ENCODE peak calls at places on chromosomes 3 and 15, in nine cellular contexts. N, C, T, D, K, H, O, A and B are unnamed samples. For H3K4me1, the result is how much of the 10 kb centered on the place peaks cover.

GRCh38 chr3:171895890-171896289 is 52.7 kb downstream of the TMEM212 start:
- DNase-seq in O (no peak), K (no peak), D (no peak), H (no peak), T (no peak), C (no peak), N (no peak), A (no peak), B (no peak)

GRCh38 chr15:85021409-85021808 is 39.8 kb downstream of the PDE8A start:
- DNase-seq in D (no peak), N (no peak), O (no peak), K (no peak), C (no peak), A (no peak), H (no peak), T (no peak), B (no peak)

GRCh38 chr3:37833790-37834189 is 27.9 kb upstream of the CTDSPL start:
- DNase-seq in O (no peak), K (no peak), T (no peak), N (no peak), H (peak), A (peak), C (no peak), D (no peak), B (no peak)

GRCh38 chr15:70243686-70244540 is 146.2 kb upstream of the TLE3 start:
- DNase-seq in O (no peak), C (no peak), K (no peak), T (no peak), D (no peak), N (no peak), A (no peak), H (no peak), B (no peak)

GRCh38 chr3:111910806-111911205 is 51.7 kb downstream of the PHLDB2 start:
- DNase-seq in D (no peak), O (no peak), H (no peak), A (no peak), T (no peak), N (no peak), K (no peak), C (no peak), B (no peak)

GRCh38 chr3:43951813-43952212 is 261.1 kb downstream of the ABHD5 start:
- DNase-seq in O (no peak), T (no peak), K (no peak), C (no peak), H (no peak), A (no peak), N (no peak), D (no peak), B (no peak)

GRCh38 chr15:76340802-76341365 is 4.3 kb downstream of the ISL2 start:
- DNase-seq in C (no peak), K (peak), H (no peak), O (peak), T (no peak), A (no peak), D (no peak), N (no peak), B (no peak)

GRCh38 chr15:58666957-58667356 is 82.5 kb downstream of the ADAM10 start:
- DNase-seq in K (no peak), C (no peak), A (no peak), H (peak), O (no peak), D (no peak), T (no peak), N (no peak), B (no peak)

GRCh38 chr3:112627419-112627818 is 13.5 kb downstream of the CCDC80 start:
- DNase-seq in N (no peak), T (no peak), K (no peak), D (peak), C (no peak), A (no peak), O (no peak), H (no peak), B (peak)

GRCh38 chr3:190504354-190505125 is 9.3 kb upstream of the IL1RAP start:
- DNase-seq in A (no peak), N (no peak), D (no peak), C (no peak), H (no peak), O (no peak), K (no peak), T (no peak), B (no peak)

GRCh38 chr3:9503283-9503682 is 50.3 kb downstream of the LHFPL4 start:
- DNase-seq in N (peak), O (peak), T (peak), A (peak), C (peak), K (peak), H (peak), D (peak), B (peak)

GRCh38 chr3:3200632-3201212 is 21.2 kb upstream of the CRBN start:
- DNase-seq in D (no peak), H (peak), O (no peak), A (peak), N (peak), C (no peak), K (peak), T (no peak), B (no peak)

GRCh38 chr15:35309886-35310285 is 224.8 kb upstream of the NANOGP8 start:
- DNase-seq in C (no peak), H (no peak), N (no peak), A (no peak), T (no peak), O (no peak), D (no peak), K (no peak), B (no peak)

GRCh38 chr3:32881624-32882023 is 63.8 kb downstream of the TRIM71 start:
- DNase-seq in H (no peak), O (no peak), D (no peak), C (no peak), K (no peak), N (no peak), A (no peak), T (no peak), B (no peak)

GRCh38 chr3:8622873-8623725 is 21.5 kb downstream of the SSUH2 start:
- DNase-seq in K (peak), O (no peak), H (peak), A (peak), C (peak), D (peak), T (no peak), N (peak), B (peak)

GRCh38 chr15:69718445-69718844 is 265.8 kb downstream of the RPLP1 start:
- DNase-seq in N (no peak), C (no peak), O (no peak), T (no peak), K (no peak), H (no peak), D (no peak), A (no peak), B (no peak)

GRCh38 chr3:11335056-11335608 is 62.9 kb downstream of the ATG7 start:
- DNase-seq in O (peak), T (no peak), A (no peak), C (no peak), D (no peak), K (no peak), N (no peak), H (peak), B (no peak)

GRCh38 chr3:64896173-64896925 is 208.5 kb upstream of the ADAMTS9 start:
- DNase-seq in H (no peak), C (no peak), N (no peak), T (no peak), A (no peak), K (no peak), O (no peak), D (no peak), B (no peak)

GRCh38 chr3:64902117-64902516 is 214.3 kb upstream of the ADAMTS9 start:
- DNase-seq in O (no peak), T (no peak), D (no peak), K (no peak), N (no peak), H (no peak), A (no peak), C (no peak), B (no peak)

GRCh38 chr3:64900916-64901903 is 213.4 kb upstream of the ADAMTS9 start:
- DNase-seq in T (no peak), H (no peak), K (no peak), O (no peak), N (no peak), A (peak), C (no peak), D (no peak), B (no peak)

GRCh38 chr3:64900220-64900619 is 212.4 kb upstream of the ADAMTS9 start:
- DNase-seq in K (no peak), D (no peak), C (no peak), O (no peak), T (no peak), A (peak), H (no peak), N (no peak), B (peak)

DNA sequence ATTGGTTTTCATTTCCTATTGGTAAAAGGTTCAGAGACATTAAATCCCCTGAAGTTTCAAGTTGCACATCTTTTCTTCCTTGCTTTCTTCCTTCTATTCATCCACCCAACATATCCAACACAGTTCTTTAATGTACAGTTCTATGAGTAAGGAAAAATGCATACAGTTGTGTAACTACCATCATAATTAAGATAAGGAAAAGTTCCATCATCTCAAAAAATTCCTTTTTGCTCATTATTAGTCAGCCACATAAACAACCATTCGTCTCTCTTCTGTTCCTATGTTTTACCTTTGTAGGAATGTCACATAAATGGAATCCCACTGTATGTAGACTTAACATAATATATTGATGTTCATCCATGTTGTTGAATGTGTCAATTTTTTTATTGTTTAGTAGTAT is 211.1 kb upstream of the ADAMTS9 start:
- DNase-seq in T (no peak), H (no peak), A (no peak), O (no peak), D (no peak), C (no peak), N (no peak), K (no peak), B (no peak)
- H3K4me1 ChIP-seq in T (under half), H (under half), A (under half), O (under half), D (under half), C (under half), N (under half), K (under half), B (half or more)

DNA sequence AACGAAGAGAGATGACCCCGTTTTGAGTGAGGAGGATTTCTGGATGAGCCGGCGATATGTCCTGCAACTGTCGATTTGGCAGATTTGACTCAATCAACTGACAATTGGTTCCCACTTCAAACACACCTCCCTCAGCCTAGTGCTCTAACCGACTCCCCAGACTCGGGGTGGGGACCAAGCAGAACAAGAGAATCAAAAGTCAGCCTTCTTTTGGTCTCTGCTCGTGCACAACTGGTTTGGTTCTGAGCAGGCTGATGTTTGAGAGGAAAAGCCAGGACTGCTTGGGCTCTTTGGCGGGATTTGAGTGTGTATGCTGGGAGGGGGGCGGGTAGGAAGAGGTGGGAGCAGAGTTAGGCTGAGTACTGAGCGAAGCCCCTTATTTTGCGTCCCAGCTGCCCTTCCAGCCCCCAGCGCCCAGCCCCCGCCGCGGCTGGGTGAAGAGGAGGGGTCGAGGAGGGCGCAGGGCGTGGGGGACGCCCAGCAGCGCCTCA is 153.4 kb upstream of the GOLIM4 start:
- DNase-seq in D (no peak), O (no peak), H (peak), A (no peak), N (no peak), T (no peak), C (no peak), K (peak), B (no peak)
- H3K27ac ChIP-seq in D (no peak), O (no peak), H (peak), A (no peak), N (peak), T (peak), C (no peak), K (no peak), B (peak)

DNA sequence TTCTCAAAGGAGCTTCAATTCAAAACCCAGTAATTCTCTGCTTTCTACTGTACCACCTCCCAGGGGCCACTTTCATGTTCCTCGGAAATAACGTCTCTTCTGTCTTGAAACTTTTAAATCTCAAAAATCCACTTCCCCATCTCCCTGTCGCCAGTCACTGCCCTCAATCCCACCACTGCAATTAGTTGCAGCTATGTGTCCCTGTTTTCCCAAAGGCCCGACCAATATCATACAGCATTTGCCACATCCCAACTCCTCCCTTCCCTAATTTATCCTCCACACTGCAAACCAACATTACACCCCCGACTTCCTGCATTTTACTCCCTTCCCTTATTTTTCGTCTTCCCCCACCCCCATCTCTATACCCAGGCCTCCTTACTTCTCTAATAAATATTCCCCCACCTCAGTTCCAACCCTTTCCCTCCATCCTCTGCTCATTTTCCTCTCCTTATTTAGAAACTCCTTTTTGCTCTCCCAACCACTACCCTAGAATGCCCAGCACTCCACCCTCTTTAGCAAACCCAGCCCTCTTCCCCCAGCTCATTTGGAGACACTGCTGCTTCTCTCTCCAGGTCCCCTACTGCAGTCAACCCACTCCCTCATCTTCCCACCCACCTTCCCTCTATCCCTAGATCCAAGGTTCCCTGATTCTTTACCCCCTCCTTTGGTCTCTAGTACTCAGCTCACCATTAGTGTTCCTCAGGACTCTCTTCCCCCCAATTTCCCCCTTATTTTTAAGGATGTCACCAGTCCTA is 1.1 kb downstream of the NPTN start:
- DNase-seq in D (no peak), A (peak), N (no peak), K (no peak), T (peak), C (no peak), O (no peak), H (peak), B (no peak)
- H3K4me1 ChIP-seq in D (half or more), A (under half), N (half or more), K (under half), T (under half), C (under half), O (under half), H (half or more), B (half or more)

DNA sequence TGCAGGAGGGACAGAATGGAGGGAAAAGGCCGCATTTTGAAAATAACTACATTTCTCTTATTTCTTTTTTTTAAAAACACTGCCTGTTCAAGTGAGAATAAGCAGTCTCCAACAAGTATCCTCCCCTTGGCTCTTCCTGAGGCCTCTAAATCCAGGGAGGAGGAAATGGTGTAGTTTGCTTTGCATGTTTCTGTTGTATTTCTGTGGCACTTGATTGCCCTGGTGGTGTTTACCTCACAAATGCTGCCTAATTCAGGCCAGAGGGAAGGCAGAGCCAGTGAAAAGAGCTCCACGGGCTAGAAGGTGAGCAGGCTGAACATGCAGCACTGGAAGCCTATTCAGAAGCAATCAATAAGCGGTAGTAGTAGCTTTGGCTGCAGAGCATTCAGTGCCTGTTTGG is 149.3 kb upstream of the ATP11B start:
- DNase-seq in N (no peak), T (no peak), K (no peak), D (no peak), H (no peak), C (no peak), O (no peak), A (no peak), B (no peak)
- H3K27ac ChIP-seq in N (no peak), T (no peak), K (no peak), D (no peak), H (no peak), C (no peak), O (no peak), A (no peak), B (no peak)

DNA sequence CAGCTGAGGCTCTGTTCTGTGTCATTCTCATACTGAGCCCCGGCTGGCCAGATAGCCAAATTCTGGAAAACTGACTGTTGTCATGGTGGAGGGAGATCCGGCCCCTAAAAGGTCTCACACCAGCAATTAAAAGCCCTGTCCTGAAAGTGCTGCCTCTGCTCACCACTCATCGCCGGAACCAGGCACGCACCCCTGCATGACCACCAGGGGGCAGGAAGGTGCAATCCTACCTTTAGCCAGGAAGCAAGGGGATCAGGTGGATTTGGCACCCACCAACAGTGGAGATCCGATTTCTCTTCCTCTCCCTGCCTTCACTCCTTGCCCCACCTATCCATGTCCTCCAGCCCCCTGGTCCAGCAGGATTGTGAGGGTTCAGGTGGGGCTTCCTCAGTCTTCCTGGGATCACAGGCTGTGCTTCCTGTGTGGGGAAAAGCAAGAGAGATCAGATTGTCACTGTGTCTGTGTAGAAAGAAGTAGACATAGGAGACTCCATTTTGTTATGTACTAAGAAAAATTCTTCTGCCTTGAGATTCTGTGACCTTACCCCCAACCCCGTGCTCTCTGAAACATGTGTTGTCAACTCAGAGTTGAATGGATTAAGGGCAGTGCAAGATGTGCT is 16.1 kb upstream of the CACNA2D2 start:
- DNase-seq in K (peak), D (peak), N (peak), C (peak), H (peak), T (peak), A (peak), O (peak), B (peak)
- H3K4me1 ChIP-seq in K (under half), D (under half), N (under half), C (under half), H (under half), T (under half), A (under half), O (under half), B (under half)

GRCh38 chr3:100210777-100211145 is 50.0 kb upstream of the TBC1D23 start:
- DNase-seq in C (no peak), H (no peak), O (peak), T (no peak), A (peak), N (no peak), D (no peak), K (no peak), B (no peak)
- H3K27ac ChIP-seq in C (peak), H (no peak), O (no peak), T (peak), A (peak), N (peak), D (peak), K (peak), B (peak)

GRCh38 chr3:178971614-178972013 is 100.0 kb downstream of the ZMAT3 start:
- DNase-seq in H (no peak), C (no peak), N (no peak), D (no peak), K (no peak), T (no peak), O (no peak), A (no peak), B (no peak)
- H3K4me1 ChIP-seq in H (under half), C (under half), N (under half), D (under half), K (under half), T (under half), O (under half), A (under half), B (under half)

GRCh38 chr15:81295466-81296145 is 28.3 kb downstream of the STARD5 start:
- DNase-seq in N (no peak), O (no peak), T (no peak), C (no peak), K (no peak), D (no peak), H (no peak), A (no peak), B (no peak)
- H3K27ac ChIP-seq in N (peak), O (peak), T (no peak), C (peak), K (no peak), D (no peak), H (no peak), A (peak), B (peak)